ENCODE peak calls at places on chromosomes 7 and 10, in six cellular contexts. L is K562, Q is upper lobe of left lung, B is HCT116, G is GM12878, E is HepG2. N is an unnamed sample.
A peak's percentile ranks its signal among the peaks of the same experiment; 100 is the strongest.

GRCh38 chr7:73921623-73922528 is 60.9 kb downstream of the TMEM270 start:
- ATAC-seq in L (peak; percentile 55), Q (no peak), B (no peak), G (no peak), E (no peak), N (peak; percentile 67)

GRCh38 chr7:75054744-75055527 is 18.7 kb downstream of the RCC1L start:
- ATAC-seq in L (no peak), Q (peak; percentile 47), B (no peak), G (no peak), E (no peak), N (no peak)

GRCh38 chr7:86911703-86912102 is 147.8 kb downstream of the ELAPOR2 start:
- ATAC-seq in L (peak; percentile 49), Q (no peak), B (peak; percentile 72), G (peak; percentile 34), E (peak; percentile 57), N (no peak)

GRCh38 chr7:31000161-31000693 is 36.5 kb downstream of the GHRHR start:
- ATAC-seq in L (no peak), Q (peak; percentile 16), B (no peak), G (no peak), E (no peak), N (no peak)

GRCh38 chr7:84021292-84021898 is 173.2 kb downstream of the SEMA3A start:
- ATAC-seq in L (no peak), Q (no peak), B (no peak), G (no peak), E (no peak), N (no peak)

GRCh38 chr7:44375236-44375699 is 49.9 kb upstream of the CAMK2B start:
- ATAC-seq in L (peak; percentile 78), Q (no peak), B (peak; percentile 75), G (peak; percentile 41), E (peak; percentile 84), N (no peak)

GRCh38 chr10:96344178-96344577 is 14.6 kb downstream of the OPALIN start:
- ATAC-seq in L (no peak), Q (no peak), B (no peak), G (no peak), E (no peak), N (no peak)

GRCh38 chr7:23287612-23288011 is 11.5 kb upstream of the MALSU1 start:
- ATAC-seq in L (peak; percentile 28), Q (peak; percentile 17), B (no peak), G (peak; percentile 67), E (peak; percentile 25), N (no peak)

GRCh38 chr10:33463011-33463410 is 128.5 kb upstream of the NRP1 start:
- ATAC-seq in L (no peak), Q (no peak), B (no peak), G (no peak), E (no peak), N (no peak)

GRCh38 chr7:101823596-101823995 is 6.2 kb downstream of the CUX1 start:
- ATAC-seq in L (no peak), Q (no peak), B (no peak), G (no peak), E (no peak), N (peak; percentile 22)

GRCh38 chr7:41403291-41403690 is 299.6 kb downstream of the INHBA start:
- ATAC-seq in L (no peak), Q (no peak), B (no peak), G (no peak), E (no peak), N (no peak)

GRCh38 chr7:159227433-159227832 is 82.8 kb upstream of the VIPR2 start:
- ATAC-seq in L (no peak), Q (peak; percentile 23), B (no peak), G (no peak), E (no peak), N (peak; percentile 36)

GRCh38 chr7:277228-277627 is 12.7 kb upstream of the FOXL3 start:
- ATAC-seq in L (no peak), Q (no peak), B (no peak), G (no peak), E (no peak), N (no peak)

GRCh38 chr10:35368485-35369048 is 32.3 kb downstream of the CCNY start:
- ATAC-seq in L (peak; percentile 70), Q (no peak), B (no peak), G (no peak), E (peak; percentile 20), N (no peak)

GRCh38 chr7:108094375-108094774 is 35.8 kb downstream of the LAMB4 start:
- ATAC-seq in L (no peak), Q (peak; percentile 59), B (no peak), G (no peak), E (no peak), N (no peak)

GRCh38 chr10:110408203-110408871 is 89.4 kb upstream of the DUSP5 start:
- ATAC-seq in L (no peak), Q (no peak), B (peak; percentile 9), G (no peak), E (no peak), N (no peak)

GRCh38 chr7:21429786-21430574 is 2.1 kb downstream of the SP4 start:
- ATAC-seq in L (no peak), Q (no peak), B (no peak), G (no peak), E (no peak), N (no peak)

GRCh38 chr7:150784120-150784736 is 15.9 kb downstream of the TMEM176B start:
- ATAC-seq in L (no peak), Q (no peak), B (no peak), G (peak; percentile 73), E (peak; percentile 85), N (no peak)
- TF ChIP-seq POLR2A in L (no peak), Q (no peak), B (no peak), G (no peak), E (no peak), N (no peak)

GRCh38 chr10:21526184-21526951 is 886 bp upstream of the SKIDA1 start:
- ATAC-seq in L (peak; percentile 62), Q (peak; percentile 87), B (peak; percentile 66), G (peak; percentile 75), E (peak; percentile 82), N (peak; percentile 66)
- TF ChIP-seq POLR2AphosphoS5 in L (peak; percentile 30), Q (peak; percentile 47), B (no peak), G (no peak), E (no peak), N (no peak)

GRCh38 chr7:140059288-140060242 is 3.2 kb downstream of the PARP12 start:
- ATAC-seq in L (no peak), Q (no peak), B (peak; percentile 26), G (no peak), E (no peak), N (no peak)

GRCh38 chr7:140058517-140058916 is 4.2 kb downstream of the PARP12 start:
- ATAC-seq in L (no peak), Q (no peak), B (no peak), G (no peak), E (no peak), N (no peak)

GRCh38 chr7:140061607-140061930 is 1.2 kb downstream of the PARP12 start:
- ATAC-seq in L (no peak), Q (no peak), B (no peak), G (no peak), E (no peak), N (no peak)

GRCh38 chr7:140060788-140061606 is 1.8 kb downstream of the PARP12 start:
- ATAC-seq in L (peak; percentile 45), Q (no peak), B (no peak), G (no peak), E (no peak), N (no peak)

GRCh38 chr7:140060243-140060630 is 2.5 kb downstream of the PARP12 start:
- ATAC-seq in L (peak; percentile 6), Q (no peak), B (no peak), G (peak; percentile 3), E (no peak), N (no peak)
- H3K4me1 ChIP-seq in L (peaks cover 45% of the 10 kb centered on the region), Q (peaks cover 48% of the 10 kb centered on the region), B (peaks cover 25% of the 10 kb centered on the region), G (peaks cover 11% of the 10 kb centered on the region), E (peaks cover 61% of the 10 kb centered on the region), N (peaks cover 39% of the 10 kb centered on the region)

DNA sequence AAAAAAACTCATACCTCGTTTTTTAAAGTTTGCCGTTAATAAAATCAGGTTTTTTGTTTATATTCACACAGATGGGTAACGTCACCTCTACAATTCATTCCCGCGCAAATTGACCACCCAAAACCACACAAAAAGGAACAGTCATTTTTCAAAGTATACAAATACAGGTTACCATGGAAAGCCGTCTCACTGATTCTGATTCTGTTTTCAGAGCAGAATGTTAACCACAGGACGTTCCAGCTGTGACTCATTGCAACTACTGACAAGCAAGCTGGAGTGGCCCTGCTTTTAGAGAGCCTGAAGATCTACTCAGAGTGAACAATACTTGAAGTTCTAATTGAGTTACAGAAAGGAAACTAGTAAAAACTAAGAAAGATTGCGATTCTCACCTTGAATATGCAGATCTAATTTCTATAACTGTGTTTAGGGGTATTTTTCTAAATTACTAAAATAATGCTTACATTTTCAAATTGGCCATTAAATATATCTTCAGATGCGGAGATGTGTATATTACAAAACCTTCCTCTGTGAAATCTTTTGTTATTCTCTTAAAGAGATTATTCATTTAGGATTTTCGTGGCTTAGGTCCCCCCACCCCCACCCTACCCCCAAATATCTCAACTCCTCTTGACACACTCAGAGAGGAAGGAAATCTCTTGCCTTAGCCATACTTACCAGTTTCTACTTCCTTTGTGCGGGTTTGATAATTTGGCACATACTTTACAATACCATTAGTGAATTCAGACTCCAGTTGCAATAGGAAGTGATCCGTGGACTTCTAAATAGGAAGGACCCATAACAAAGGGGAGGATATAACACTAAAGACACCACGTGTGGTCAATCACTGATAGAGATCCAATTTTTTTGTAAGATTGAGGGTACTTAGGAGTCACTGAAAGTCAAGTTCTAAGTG is 106.0 kb downstream of the CUBN start:
- ATAC-seq in L (peak; percentile 94), Q (peak; percentile 92), B (peak; percentile 92), G (peak; percentile 94), E (no peak), N (peak; percentile 84)
- TF ChIP-seq POLR2A in L (no peak), Q (no peak), B (no peak), G (no peak), E (no peak), N (peak; percentile 34)

GRCh38 chr10:109282510-109282909 is 640.8 kb downstream of the XPNPEP1 start:
- ATAC-seq in L (no peak), Q (no peak), B (no peak), G (no peak), E (no peak), N (no peak)
- TF ChIP-seq POLR2AphosphoS5 in L (no peak), Q (no peak), B (no peak), G (no peak), E (no peak), N (peak; percentile 69)

GRCh38 chr10:43123361-43124093 is 14.7 kb upstream of the CSGALNACT2 start:
- ATAC-seq in L (no peak), Q (no peak), B (no peak), G (no peak), E (no peak), N (no peak)
- H3K4me1 ChIP-seq in L (peaks cover 17% of the 10 kb centered on the region), Q (peaks cover 17% of the 10 kb centered on the region), B (no peaks in the 10 kb centered on the region), G (peaks cover 28% of the 10 kb centered on the region), E (no peaks in the 10 kb centered on the region), N (no peaks in the 10 kb centered on the region)

N was measured in gastroesophageal sphincter.